ENCODE peak calls at places on chromosomes 13 and 19, in seven cellular contexts. G is cardiac muscle cell, S is endothelial cell, K is tibial nerve, F is GM23338, Z is neural crest cell, R is WTC11. W is an unnamed sample.

GRCh38 chr13:33057019-33057785 is 41.0 kb downstream of the KL start:
- DNase-seq in G (peak), S (peak), K (peak), F (peak), Z (no peak), R (no peak), W (no peak)

GRCh38 chr19:46955813-46956371 is 63.7 kb upstream of the NPAS1 start:
- DNase-seq in G (no peak), S (no peak), K (no peak), F (no peak), Z (no peak), R (no peak), W (no peak)

GRCh38 chr19:8310342-8311055 is 2.3 kb upstream of the CD320 start:
- DNase-seq in G (no peak), S (peak), K (no peak), F (no peak), Z (no peak), R (peak), W (no peak)

GRCh38 chr13:112968910-112969691 is at the start of gene MCF2L:
- DNase-seq in G (peak), S (no peak), K (no peak), F (peak), Z (peak), R (no peak), W (peak)

GRCh38 chr19:39870171-39870971 is 24.2 kb upstream of the FBL start:
- DNase-seq in G (no peak), S (no peak), K (no peak), F (peak), Z (no peak), R (peak), W (no peak)

GRCh38 chr19:37931941-37932655 is 25.1 kb downstream of the SIPA1L3 start:
- DNase-seq in G (peak), S (peak), K (no peak), F (peak), Z (peak), R (peak), W (no peak)

GRCh38 chr19:16335226-16335625 is 10.6 kb downstream of the KLF2 start:
- DNase-seq in G (no peak), S (no peak), K (no peak), F (no peak), Z (no peak), R (no peak), W (peak)

GRCh38 chr19:4795400-4795799 is 3.9 kb downstream of the FEM1A start:
- DNase-seq in G (no peak), S (no peak), K (no peak), F (no peak), Z (no peak), R (no peak), W (no peak)

GRCh38 chr13:85366759-85367417 is 432.3 kb downstream of the SLITRK6 start:
- DNase-seq in G (peak), S (no peak), K (no peak), F (no peak), Z (no peak), R (no peak), W (no peak)

GRCh38 chr19:10418281-10419199 is 1.8 kb upstream of the PDE4A start:
- DNase-seq in G (peak), S (no peak), K (no peak), F (peak), Z (no peak), R (peak), W (no peak)

GRCh38 chr19:47105874-47106273 is 7.7 kb downstream of the ZC3H4 start:
- DNase-seq in G (no peak), S (no peak), K (no peak), F (no peak), Z (no peak), R (no peak), W (no peak)

GRCh38 chr13:75751350-75751749 is 115.2 kb downstream of the LMO7 start:
- DNase-seq in G (no peak), S (no peak), K (no peak), F (no peak), Z (no peak), R (no peak), W (no peak)

DNA sequence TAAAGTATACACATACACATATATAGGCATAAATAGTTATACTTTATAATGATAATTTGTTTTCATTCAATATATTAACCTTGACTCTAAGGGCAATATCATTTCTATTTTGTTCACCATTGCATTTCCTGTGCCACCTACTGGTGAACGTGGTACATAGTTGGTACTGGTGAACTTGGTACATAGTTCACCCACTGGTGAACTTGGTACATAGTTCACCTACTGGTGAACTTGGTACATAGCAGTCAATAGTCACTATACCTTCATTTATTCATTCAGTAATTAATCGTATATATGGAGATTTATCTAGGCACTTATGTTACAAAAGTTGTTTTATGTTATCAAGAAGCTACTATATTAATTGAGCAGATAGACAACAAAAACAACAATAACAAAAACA is 172.6 kb upstream of the ATXN8OS start:
- DNase-seq in G (no peak), S (no peak), K (no peak), F (no peak), Z (no peak), R (no peak), W (no peak)
- TF ChIP-seq CTCF in G (no peak), S (peak), K (no peak), F (peak), Z (peak), R (peak), W (no peak)

DNA sequence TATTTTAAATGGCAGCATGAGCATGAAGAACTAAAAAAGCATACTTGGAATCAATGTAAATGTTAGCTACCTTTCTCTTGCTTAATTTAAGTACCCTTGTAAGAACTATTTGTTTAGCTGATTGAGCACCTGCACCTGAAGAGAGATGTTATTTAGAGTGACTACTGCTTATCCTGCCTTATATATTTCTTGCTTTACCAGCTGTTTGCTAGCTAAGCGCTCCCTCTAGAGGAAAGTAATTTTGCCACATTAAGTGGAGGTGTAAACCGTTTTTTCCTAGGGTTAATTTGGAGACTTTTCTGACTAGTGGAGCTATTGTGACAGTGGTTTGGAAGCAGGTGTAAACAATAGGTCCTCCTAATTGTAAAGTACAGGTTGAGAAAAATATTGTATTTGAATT is 19.4 kb upstream of the PSG2 start:
- DNase-seq in G (no peak), S (no peak), K (no peak), F (no peak), Z (no peak), R (no peak), W (no peak)
- TF ChIP-seq CTCF in G (no peak), S (no peak), K (no peak), F (no peak), Z (no peak), R (no peak), W (no peak)

DNA sequence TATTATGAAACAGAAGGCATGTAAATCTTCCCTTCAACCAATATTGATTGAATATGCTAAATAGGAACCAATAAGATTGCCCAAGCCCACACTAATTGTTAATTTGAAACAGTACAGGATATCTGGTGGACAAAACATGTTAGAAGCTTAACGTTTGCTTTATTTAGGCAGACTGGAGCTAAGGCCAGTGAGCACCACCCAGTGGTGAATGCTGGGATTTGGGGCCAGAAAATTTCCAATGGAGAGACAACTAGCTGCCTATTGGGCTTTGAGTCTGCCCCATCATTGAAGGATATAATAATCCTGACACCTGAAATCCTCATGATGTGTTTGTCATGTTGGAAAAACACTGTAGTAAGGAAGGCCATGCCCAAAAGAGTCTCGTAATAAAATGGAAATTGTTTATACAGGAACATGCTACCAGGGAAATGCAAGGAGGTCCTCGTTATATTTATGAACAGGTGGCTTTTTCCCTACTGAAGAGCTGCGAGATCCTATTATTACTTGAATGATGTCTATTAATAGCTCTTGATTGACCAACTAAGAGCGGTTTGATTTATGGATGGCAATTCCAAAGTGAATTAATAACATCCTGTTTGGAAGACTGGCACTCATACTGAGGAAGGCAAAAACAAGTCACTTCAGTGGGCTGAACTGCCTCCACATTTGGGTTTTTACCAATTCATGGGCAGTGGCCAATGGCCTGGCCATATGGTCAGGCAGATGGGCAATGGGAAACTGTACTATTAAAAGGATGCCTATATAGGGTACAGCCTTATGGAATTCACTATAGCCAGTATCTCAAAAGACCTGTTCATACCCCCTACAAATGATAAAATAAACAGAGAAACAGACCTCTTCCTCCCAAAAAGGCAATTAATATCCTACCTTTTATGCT is 8.7 kb downstream of the SIGLECL1 start:
- DNase-seq in G (peak), S (peak), K (peak), F (peak), Z (peak), R (peak), W (peak)
- TF ChIP-seq CTCF in G (peak), S (peak), K (peak), F (peak), Z (peak), R (peak), W (peak)

DNA sequence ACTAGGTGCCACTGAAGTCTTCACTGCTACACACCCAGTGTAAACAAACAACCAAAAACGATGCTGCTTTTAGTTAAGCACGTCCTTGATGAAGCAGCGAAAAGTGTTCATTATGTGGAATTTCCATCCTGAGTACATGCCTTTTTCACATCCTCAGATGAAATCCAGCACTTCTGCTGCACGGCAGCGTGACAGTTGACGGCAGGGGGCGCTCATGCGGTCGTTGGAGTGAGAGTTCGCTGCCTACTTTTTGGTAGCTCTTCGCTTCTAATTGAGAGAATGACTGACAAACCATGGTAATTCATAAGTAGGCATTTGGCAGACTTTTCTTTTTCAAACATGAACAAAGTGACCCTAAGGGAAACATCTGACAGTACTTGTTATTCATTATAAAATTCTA is 1124.9 kb downstream of the EFNB2 start:
- DNase-seq in G (peak), S (peak), K (peak), F (peak), Z (peak), R (peak), W (no peak)
- TF ChIP-seq CTCF in G (peak), S (peak), K (peak), F (peak), Z (peak), R (peak), W (no peak)